ENCODE peak calls at places on chromosomes 7 and 10, in eight cellular contexts. Q is pancreas; P is CD8-positive, alpha-beta T cell; X is endothelial cell of umbilical vein; A is neural progenitor cell; B is OCI-LY7; N is aorta; G is PC-9. M is an unnamed sample.
A peak's percentile ranks its signal among the peaks of the same experiment; 100 is the strongest.

GRCh38 chr7:128838981-128839731 is 8.9 kb downstream of the FLNC start:
- DNase-seq in Q (peak; percentile 63), P (no peak), X (no peak), A (no peak), B (no peak), N (no peak), G (no peak), M (no peak)

GRCh38 chr10:93235686-93236085 is 162.0 kb downstream of the CYP26A1 start:
- DNase-seq in Q (no peak), P (no peak), X (no peak), A (no peak), B (no peak), N (no peak), G (no peak), M (no peak)

GRCh38 chr10:34816067-34817002 is 1.2 kb upstream of the PARD3 start:
- DNase-seq in Q (no peak), P (no peak), X (peak; percentile 34), A (peak; percentile 43), B (no peak), N (no peak), G (peak; percentile 26), M (peak; percentile 45)

GRCh38 chr10:100338434-100339036 is 8.5 kb upstream of the SCD start:
- DNase-seq in Q (peak; percentile 88), P (peak; percentile 68), X (peak; percentile 63), A (peak; percentile 81), B (peak; percentile 81), N (peak; percentile 90), G (peak; percentile 66), M (peak; percentile 85)

GRCh38 chr10:93703066-93703465 is 674 bp upstream of the FRA10AC1 start:
- DNase-seq in Q (no peak), P (no peak), X (no peak), A (no peak), B (peak; percentile 16), N (no peak), G (no peak), M (no peak)

GRCh38 chr10:34489973-34490372 is 325.1 kb downstream of the PARD3 start:
- DNase-seq in Q (no peak), P (no peak), X (no peak), A (no peak), B (no peak), N (no peak), G (no peak), M (no peak)

GRCh38 chr7:35565927-35566326 is 129.0 kb downstream of the HERPUD2 start:
- DNase-seq in Q (no peak), P (no peak), X (no peak), A (no peak), B (no peak), N (no peak), G (no peak), M (no peak)

GRCh38 chr10:123133511-123133910 is 2.3 kb upstream of the HMX3 start:
- DNase-seq in Q (no peak), P (no peak), X (no peak), A (no peak), B (no peak), N (no peak), G (no peak), M (no peak)

GRCh38 chr7:99224263-99224947 is 16.5 kb upstream of the KPNA7 start:
- DNase-seq in Q (no peak), P (no peak), X (no peak), A (no peak), B (no peak), N (peak; percentile 81), G (peak; percentile 89), M (no peak)

GRCh38 chr10:94567714-94568520 is 22.3 kb downstream of the HELLS start:
- DNase-seq in Q (no peak), P (no peak), X (no peak), A (no peak), B (no peak), N (no peak), G (no peak), M (no peak)

GRCh38 chr10:46992794-46993552 is 81.7 kb downstream of the PTPN20 start:
- DNase-seq in Q (no peak), P (no peak), X (peak; percentile 17), A (peak; percentile 42), B (peak; percentile 19), N (peak; percentile 80), G (no peak), M (peak; percentile 21)

GRCh38 chr7:84123903-84124573 is 70.6 kb downstream of the SEMA3A start:
- DNase-seq in Q (no peak), P (no peak), X (peak; percentile 85), A (peak; percentile 28), B (no peak), N (no peak), G (no peak), M (no peak)

GRCh38 chr10:613661-614340 is 75.7 kb downstream of the DIP2C start:
- DNase-seq in Q (peak; percentile 55), P (no peak), X (no peak), A (no peak), B (no peak), N (peak; percentile 47), G (no peak), M (no peak)

GRCh38 chr7:29288534-29289091 is 94.0 kb downstream of the CHN2 start:
- DNase-seq in Q (no peak), P (no peak), X (no peak), A (peak; percentile 89), B (no peak), N (no peak), G (no peak), M (no peak)
- H3K4me1 ChIP-seq in Q (peaks cover 13% of the 10 kb centered on the region), P (peaks cover 11% of the 10 kb centered on the region), X (peaks cover 6% of the 10 kb centered on the region), A (peaks cover 30% of the 10 kb centered on the region), B (no peaks in the 10 kb centered on the region), N (no peaks in the 10 kb centered on the region), G (peaks cover 25% of the 10 kb centered on the region), M (no peaks in the 10 kb centered on the region)

GRCh38 chr7:106620034-106620433 is 40.9 kb downstream of the CCDC71L start:
- DNase-seq in Q (no peak), P (no peak), X (no peak), A (no peak), B (no peak), N (no peak), G (no peak), M (no peak)
- H3K4me1 ChIP-seq in Q (peaks cover 6% of the 10 kb centered on the region), P (no peaks in the 10 kb centered on the region), X (no peaks in the 10 kb centered on the region), A (no peaks in the 10 kb centered on the region), B (no peaks in the 10 kb centered on the region), N (no peaks in the 10 kb centered on the region), G (peaks cover 8% of the 10 kb centered on the region), M (no peaks in the 10 kb centered on the region)

GRCh38 chr7:74283858-74284447 is 5.3 kb upstream of the CLIP2 start:
- DNase-seq in Q (no peak), P (no peak), X (no peak), A (no peak), B (no peak), N (no peak), G (no peak), M (no peak)

GRCh38 chr7:74284781-74285259 is 4.4 kb upstream of the CLIP2 start:
- DNase-seq in Q (no peak), P (no peak), X (no peak), A (peak; percentile 74), B (no peak), N (no peak), G (no peak), M (no peak)

GRCh38 chr7:74286131-74286530 is 3.1 kb upstream of the CLIP2 start:
- DNase-seq in Q (no peak), P (no peak), X (no peak), A (no peak), B (no peak), N (no peak), G (no peak), M (no peak)

GRCh38 chr7:74280985-74281384 is 8.2 kb upstream of the CLIP2 start:
- DNase-seq in Q (no peak), P (no peak), X (no peak), A (no peak), B (no peak), N (no peak), G (no peak), M (no peak)

GRCh38 chr7:74282748-74283459 is 6.3 kb upstream of the CLIP2 start:
- DNase-seq in Q (no peak), P (no peak), X (no peak), A (peak; percentile 90), B (no peak), N (no peak), G (no peak), M (no peak)
- H3K4me1 ChIP-seq in Q (no peaks in the 10 kb centered on the region), P (peaks cover 2% of the 10 kb centered on the region), X (peaks cover 12% of the 10 kb centered on the region), A (peaks cover 11% of the 10 kb centered on the region), B (peaks cover 39% of the 10 kb centered on the region), N (no peaks in the 10 kb centered on the region), G (peaks cover 54% of the 10 kb centered on the region), M (peaks cover 8% of the 10 kb centered on the region)

GRCh38 chr7:2635810-2636701 is 4.3 kb downstream of the TTYH3 start:
- DNase-seq in Q (peak; percentile 78), P (no peak), X (no peak), A (no peak), B (no peak), N (peak; percentile 88), G (no peak), M (peak; percentile 23)
- H3K4me1 ChIP-seq in Q (no peaks in the 10 kb centered on the region), P (peaks cover 24% of the 10 kb centered on the region), X (peaks cover 34% of the 10 kb centered on the region), A (peaks cover 14% of the 10 kb centered on the region), B (peaks cover 42% of the 10 kb centered on the region), N (no peaks in the 10 kb centered on the region), G (peaks cover 22% of the 10 kb centered on the region), M (peaks cover 78% of the 10 kb centered on the region)

GRCh38 chr7:30159698-30160143 is 24.9 kb downstream of the MTURN start:
- DNase-seq in Q (no peak), P (no peak), X (no peak), A (no peak), B (peak; percentile 55), N (no peak), G (no peak), M (peak; percentile 28)
- H3K4me1 ChIP-seq in Q (peaks cover under 1% of the 10 kb centered on the region), P (peaks cover 45% of the 10 kb centered on the region), X (peaks cover 24% of the 10 kb centered on the region), A (peaks cover 34% of the 10 kb centered on the region), B (peaks cover 42% of the 10 kb centered on the region), N (no peaks in the 10 kb centered on the region), G (peaks cover 30% of the 10 kb centered on the region), M (peaks cover 4% of the 10 kb centered on the region)

DNA sequence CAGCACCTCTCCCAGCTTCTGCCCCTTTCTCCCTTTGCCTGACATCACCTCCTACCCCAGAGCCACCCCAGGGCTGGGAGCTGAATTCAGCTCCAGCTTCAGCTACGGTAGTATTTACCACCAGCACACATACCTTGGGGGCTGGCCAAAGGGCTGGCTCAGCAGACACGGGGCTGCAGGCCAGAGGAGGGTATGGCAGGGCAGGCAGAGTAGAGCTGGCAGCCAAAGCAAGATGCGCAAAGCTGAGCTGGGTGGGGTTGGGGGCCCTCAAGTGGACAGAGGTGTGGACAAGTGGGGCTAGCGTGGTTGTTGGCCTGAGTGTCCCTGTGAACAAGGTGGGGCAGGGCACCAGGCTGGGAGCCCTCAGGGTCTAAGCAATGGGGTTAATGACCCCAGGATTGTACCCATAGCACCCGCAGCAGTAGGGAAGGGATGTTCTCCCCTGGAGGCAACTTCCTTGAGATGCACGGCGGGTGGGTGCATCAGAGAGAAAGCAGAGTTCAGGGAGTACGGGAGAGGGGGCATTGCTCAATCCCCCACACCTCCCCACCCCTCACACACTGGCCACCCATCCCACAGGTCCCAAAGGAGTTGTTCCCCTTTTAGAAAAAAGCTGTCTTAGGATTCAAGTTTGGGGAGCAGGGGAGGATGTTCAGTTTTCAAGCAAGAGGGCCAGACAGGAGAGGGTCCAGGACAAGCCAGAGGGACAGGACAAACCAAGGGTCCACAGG is 8.0 kb downstream of the VSIR start:
- DNase-seq in Q (peak; percentile 46), P (no peak), X (no peak), A (no peak), B (no peak), N (peak; percentile 88), G (peak; percentile 80), M (no peak)
- H3K4me1 ChIP-seq in Q (no peaks in the 10 kb centered on the region), P (peaks cover 94% of the 10 kb centered on the region), X (peaks cover 34% of the 10 kb centered on the region), A (peaks cover 4% of the 10 kb centered on the region), B (peaks cover 15% of the 10 kb centered on the region), N (peaks cover 6% of the 10 kb centered on the region), G (peaks cover 88% of the 10 kb centered on the region), M (peaks cover 39% of the 10 kb centered on the region)

M was measured in testis.